ENCODE peak calls at places on chromosomes 2 and 18, in five cellular contexts. One of them, this sample, is unnamed.

GRCh38 chr18:44536041-44536440 is 144.6 kb upstream of the SETBP1 start:
- DNase-seq in left ventricle myocardium superior: no peak
- DNase-seq in RWPE1: peak
- DNase-seq in colonic mucosa: no peak
- DNase-seq in PC-9: no peak
- DNase-seq in this sample: peak

GRCh38 chr18:2143666-2144065 is 427.6 kb downstream of the METTL4 start:
- DNase-seq in colonic mucosa: no peak
- DNase-seq in left ventricle myocardium superior: no peak
- DNase-seq in RWPE1: no peak
- DNase-seq in PC-9: no peak
- DNase-seq in this sample: no peak

GRCh38 chr2:137173514-137173913 is 408.2 kb downstream of the THSD7B start:
- DNase-seq in RWPE1: peak
- DNase-seq in PC-9: no peak
- DNase-seq in colonic mucosa: no peak
- DNase-seq in left ventricle myocardium superior: no peak
- DNase-seq in this sample: peak

GRCh38 chr2:197383825-197384224 is 51.0 kb downstream of the SF3B1 start:
- DNase-seq in colonic mucosa: no peak
- DNase-seq in RWPE1: no peak
- DNase-seq in left ventricle myocardium superior: no peak
- DNase-seq in PC-9: no peak
- DNase-seq in this sample: no peak

GRCh38 chr2:105772362-105772761 is 27.6 kb downstream of the NCK2 start:
- DNase-seq in RWPE1: no peak
- DNase-seq in PC-9: no peak
- DNase-seq in colonic mucosa: no peak
- DNase-seq in left ventricle myocardium superior: no peak
- DNase-seq in this sample: no peak

GRCh38 chr2:99205491-99205890 is 24.5 kb downstream of the MRPL30 start:
- DNase-seq in left ventricle myocardium superior: no peak
- DNase-seq in PC-9: no peak
- DNase-seq in colonic mucosa: no peak
- DNase-seq in RWPE1: no peak
- DNase-seq in this sample: no peak

GRCh38 chr2:77807531-77808215 is 285.5 kb upstream of the LRRTM4 start:
- DNase-seq in left ventricle myocardium superior: no peak
- DNase-seq in colonic mucosa: no peak
- DNase-seq in PC-9: peak
- DNase-seq in RWPE1: peak
- DNase-seq in this sample: peak

GRCh38 chr18:6482198-6482977 is 67.7 kb upstream of the L3MBTL4 start:
- DNase-seq in RWPE1: peak
- DNase-seq in colonic mucosa: peak
- DNase-seq in left ventricle myocardium superior: peak
- DNase-seq in PC-9: no peak
- DNase-seq in this sample: peak

GRCh38 chr2:100887713-100888112 is 67.8 kb downstream of the NPAS2 start:
- DNase-seq in PC-9: peak
- DNase-seq in colonic mucosa: no peak
- DNase-seq in RWPE1: no peak
- DNase-seq in left ventricle myocardium superior: no peak
- DNase-seq in this sample: no peak

GRCh38 chr2:200681731-200682130 is 95.9 kb downstream of the AOX1 start:
- DNase-seq in left ventricle myocardium superior: no peak
- DNase-seq in colonic mucosa: no peak
- DNase-seq in RWPE1: no peak
- DNase-seq in PC-9: no peak
- DNase-seq in this sample: no peak

GRCh38 chr2:33475381-33476099 is 909 bp upstream of the RASGRP3 start:
- DNase-seq in colonic mucosa: peak
- DNase-seq in PC-9: peak
- DNase-seq in left ventricle myocardium superior: peak
- DNase-seq in RWPE1: peak
- DNase-seq in this sample: peak

This sample was measured in HT1080.